ENCODE peak calls at places on chromosomes 4 and X, in five cellular contexts. F is HT1080; Q is CD8-positive, alpha-beta T cell; A is left cardiac atrium; Y is body of pancreas. I is an unnamed sample.

GRCh38 chr4:184961693-184962092 is 56.6 kb upstream of the HELT start:
- DNase-seq in F (no peak), Q (no peak), A (no peak), Y (peak; percentile 62), I (no peak)

GRCh38 chr4:72846280-72847111 is 223.0 kb downstream of the COX18 start:
- DNase-seq in F (peak; percentile 36), Q (no peak), A (no peak), Y (no peak), I (no peak)

GRCh38 chr4:30792616-30793015 is 72.4 kb downstream of the PCDH7 start:
- DNase-seq in F (no peak), Q (no peak), A (no peak), Y (no peak), I (no peak)

GRCh38 chrX:132181364-132181763 is 37.9 kb downstream of the RAP2C start:
- DNase-seq in F (peak; percentile 65), Q (no peak), A (peak; percentile 20), Y (peak; percentile 50), I (peak; percentile 2)

GRCh38 chrX:119734897-119735339 is 23.5 kb upstream of the SOWAHD start:
- DNase-seq in F (no peak), Q (no peak), A (peak; percentile 73), Y (peak; percentile 50), I (peak; percentile 54)

GRCh38 chrX:54166915-54167314 is 16.1 kb downstream of the FAM120C start:
- DNase-seq in F (no peak), Q (no peak), A (no peak), Y (no peak), I (no peak)

GRCh38 chr4:114087596-114088230 is 108.3 kb upstream of the ARSJ start:
- DNase-seq in F (peak; percentile 20), Q (no peak), A (no peak), Y (no peak), I (peak; percentile 24)

GRCh38 chr4:118881512-118882146 is 7.0 kb upstream of the SYNPO2 start:
- DNase-seq in F (no peak), Q (no peak), A (no peak), Y (no peak), I (no peak)

GRCh38 chr4:12411072-12411471 is 982.4 kb upstream of the HS3ST1 start:
- DNase-seq in F (peak; percentile 13), Q (no peak), A (no peak), Y (no peak), I (no peak)

GRCh38 chr4:38466401-38466800 is 197.6 kb upstream of the KLF3 start:
- DNase-seq in F (peak; percentile 36), Q (no peak), A (no peak), Y (no peak), I (no peak)

GRCh38 chr4:187294861-187295260 is 571.2 kb upstream of the FAT1 start:
- DNase-seq in F (peak; percentile 54), Q (no peak), A (no peak), Y (no peak), I (peak; percentile 7)

GRCh38 chr4:15961778-15962510 is 1.0 kb downstream of the FGFBP2 start:
- DNase-seq in F (no peak), Q (peak; percentile 37), A (no peak), Y (no peak), I (no peak)

GRCh38 chrX:21691512-21692018 is 33.4 kb upstream of the KLHL34 start:
- DNase-seq in F (peak; percentile 81), Q (no peak), A (no peak), Y (no peak), I (no peak)

GRCh38 chr4:158490629-158491028 is 31.1 kb upstream of the RXFP1 start:
- DNase-seq in F (no peak), Q (no peak), A (no peak), Y (no peak), I (no peak)